ENCODE peak calls at places on chromosome 1, in four cellular contexts. F is pancreas, Z is right atrium auricular region, R is GM12878. I is an unnamed sample.

GRCh38 chr1:221637641-221638041 is 104.2 kb downstream of the DUSP10 start:
- DNase-seq in F (no peak), Z (no peak), R (no peak), I (no peak)

GRCh38 chr1:64155285-64155684 is 48.1 kb upstream of the UBE2U start:
- DNase-seq in F (no peak), Z (no peak), R (no peak), I (no peak)

GRCh38 chr1:231387770-231388669 is 34.1 kb downstream of the EGLN1 start:
- DNase-seq in F (no peak), Z (no peak), R (no peak), I (no peak)

GRCh38 chr1:57422271-57423134 is 1.4 kb downstream of the DAB1 start:
- DNase-seq in F (no peak), Z (no peak), R (no peak), I (peak)

GRCh38 chr1:202046227-202046626 is 35.8 kb downstream of the ELF3 start:
- DNase-seq in F (peak), Z (no peak), R (no peak), I (no peak)

GRCh38 chr1:56424744-56425493 is 154.4 kb downstream of the PLPP3 start:
- DNase-seq in F (peak), Z (peak), R (no peak), I (peak)

GRCh38 chr1:14420686-14421085 is 177.8 kb upstream of the KAZN start:
- DNase-seq in F (no peak), Z (no peak), R (no peak), I (no peak)

GRCh38 chr1:203170625-203171330 is 4.8 kb downstream of the MYBPH start:
- DNase-seq in F (no peak), Z (no peak), R (no peak), I (no peak)

GRCh38 chr1:53197301-53198205 is 929 bp downstream of the CPT2 start:
- DNase-seq in F (no peak), Z (no peak), R (no peak), I (no peak)

GRCh38 chr1:17547271-17547670 is 7.8 kb downstream of the ARHGEF10L start:
- DNase-seq in F (no peak), Z (no peak), R (no peak), I (no peak)

GRCh38 chr1:161092621-161093028 is 3.3 kb upstream of the NECTIN4 start:
- DNase-seq in F (no peak), Z (no peak), R (no peak), I (no peak)

GRCh38 chr1:220239945-220240344 is 32.3 kb downstream of the RAB3GAP2 start:
- DNase-seq in F (no peak), Z (no peak), R (no peak), I (no peak)

GRCh38 chr1:14321413-14321812 is 277.1 kb upstream of the KAZN start:
- DNase-seq in F (no peak), Z (no peak), R (no peak), I (no peak)

GRCh38 chr1:53066433-53066832 is 4.4 kb downstream of the PODN start:
- DNase-seq in F (no peak), Z (peak), R (no peak), I (no peak)

GRCh38 chr1:21293537-21294265 is 3.4 kb upstream of the ECE1 start:
- DNase-seq in F (no peak), Z (no peak), R (peak), I (no peak)

GRCh38 chr1:107531065-107531908 is 390.4 kb downstream of the NTNG1 start:
- DNase-seq in F (no peak), Z (no peak), R (no peak), I (no peak)

GRCh38 chr1:84780000-84780716 is 89.9 kb upstream of the SSX2IP start:
- DNase-seq in F (no peak), Z (no peak), R (no peak), I (no peak)

GRCh38 chr1:171801395-171801990 is 20.0 kb downstream of the METTL13 start:
- DNase-seq in F (peak), Z (no peak), R (no peak), I (no peak)

GRCh38 chr1:43277116-43277876 is 7.5 kb downstream of the TMEM125 start:
- DNase-seq in F (no peak), Z (no peak), R (no peak), I (no peak)

GRCh38 chr1:184524248-184524647 is 137.4 kb downstream of the C1orf21 start:
- DNase-seq in F (no peak), Z (no peak), R (no peak), I (no peak)

GRCh38 chr1:116259665-116260064 is 113.4 kb upstream of the ATP1A1 start:
- DNase-seq in F (no peak), Z (no peak), R (no peak), I (no peak)

GRCh38 chr1:205440476-205441317 is 15.1 kb downstream of the BLACAT1 start:
- DNase-seq in F (peak), Z (no peak), R (peak), I (peak)

GRCh38 chr1:152565115-152565514 is 1.5 kb downstream of the LCE3E start:
- DNase-seq in F (no peak), Z (no peak), R (no peak), I (no peak)

GRCh38 chr1:53089478-53090226 is 27.6 kb downstream of the PODN start:
- DNase-seq in F (no peak), Z (no peak), R (no peak), I (peak)

GRCh38 chr1:41515131-41515678 is 30.7 kb upstream of the EDN2 start:
- DNase-seq in F (peak), Z (no peak), R (no peak), I (no peak)

GRCh38 chr1:101567582-101568189 is 330.9 kb downstream of the S1PR1 start:
- DNase-seq in F (peak), Z (no peak), R (no peak), I (peak)

GRCh38 chr1:224185208-224185607 is 2.2 kb downstream of the DEGS1 start:
- DNase-seq in F (no peak), Z (no peak), R (no peak), I (no peak)

DNA sequence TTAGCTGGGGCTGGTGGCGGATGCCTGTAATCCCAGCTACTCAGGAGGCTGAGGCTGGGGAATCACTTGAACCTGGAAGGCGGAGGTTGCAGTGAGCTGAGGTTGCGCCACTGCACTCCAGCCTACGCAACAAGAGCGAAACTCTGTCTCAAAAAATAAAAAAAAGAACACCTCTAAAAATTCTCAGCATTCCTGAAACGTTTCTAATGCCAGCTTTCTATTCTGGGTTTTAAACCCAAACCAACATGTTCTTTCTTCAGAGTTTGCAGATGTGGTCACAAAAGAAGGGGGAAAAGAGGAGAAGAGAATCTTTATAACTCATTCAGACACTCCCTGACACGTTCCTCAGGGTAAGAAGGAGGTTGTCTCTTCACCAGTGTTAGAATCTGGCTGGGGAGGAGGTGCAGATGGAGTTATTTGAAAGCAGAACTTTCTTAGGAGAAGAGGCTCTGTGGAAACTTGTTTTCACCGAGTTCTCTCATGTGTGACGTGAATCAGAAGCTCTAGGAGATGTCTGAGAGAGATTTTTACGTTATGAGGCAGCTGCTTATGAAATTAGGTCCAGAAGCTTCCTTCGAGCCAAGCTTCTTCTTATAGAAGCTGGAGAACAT is 17.8 kb upstream of the CNR2 start:
- DNase-seq in F (no peak), Z (no peak), R (no peak), I (no peak)
- H3K27ac ChIP-seq in F (no peak), Z (no peak), R (no peak), I (no peak)

DNA sequence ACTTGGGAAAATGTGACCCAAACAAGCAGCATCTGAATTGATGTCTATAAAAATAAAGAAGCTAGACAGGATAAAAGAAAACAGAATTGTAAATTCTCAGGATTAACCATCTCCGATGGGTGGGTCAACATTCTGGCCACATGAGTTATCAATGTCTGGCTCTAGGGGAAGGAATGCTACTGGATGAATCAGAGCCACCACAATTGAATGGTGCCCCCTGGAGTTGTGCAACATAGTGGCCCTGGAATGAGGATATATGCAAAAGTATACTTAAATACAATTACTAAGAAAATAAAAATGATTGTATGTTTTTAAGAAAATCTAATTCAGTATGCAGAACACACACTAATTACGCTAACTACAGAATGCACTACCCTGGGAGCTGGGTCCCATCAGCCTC is 185.6 kb downstream of the TGFBR3 start:
- DNase-seq in F (no peak), Z (no peak), R (no peak), I (no peak)
- TF ChIP-seq CTCF in F (no peak), Z (no peak), R (no peak), I (no peak)

GRCh38 chr1:206664740-206665139 is 20.0 kb upstream of the MAPKAPK2 start:
- DNase-seq in F (no peak), Z (no peak), R (no peak), I (no peak)
- H3K27ac ChIP-seq in F (no peak), Z (peak), R (no peak), I (no peak)

DNA sequence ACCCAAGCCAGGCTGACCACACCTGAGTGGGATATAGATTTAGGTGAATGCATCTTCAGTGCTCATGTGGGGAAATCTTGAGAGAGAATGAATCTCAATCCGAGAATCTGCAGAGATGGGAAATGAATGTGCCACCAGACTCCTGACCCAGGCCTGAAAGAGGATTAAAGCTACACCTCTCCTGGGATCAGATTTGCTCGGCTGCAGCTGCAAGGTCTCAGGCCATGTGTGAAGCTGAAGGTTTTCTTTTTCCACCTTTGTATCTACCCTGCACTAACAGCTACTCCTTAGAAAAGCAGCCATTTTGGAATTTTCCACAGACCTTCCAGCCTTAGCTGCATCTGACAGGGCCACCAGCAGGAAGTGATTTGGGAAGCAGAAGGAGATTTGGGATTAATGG is 18.3 kb downstream of the GPR3 start:
- DNase-seq in F (no peak), Z (no peak), R (no peak), I (peak)
- TF ChIP-seq CTCF in F (no peak), Z (no peak), R (no peak), I (no peak)